ENCODE peak calls at places on chromosome 11, in four cellular contexts. M, V, H and Y are unnamed samples. For H3K27me3, the result is how much of the 10 kb centered on the place peaks cover.

GRCh38 chr11:34671946-34672345 is 51.1 kb downstream of the EHF start:
- DNase-seq in M (no peak), V (no peak), H (no peak), Y (no peak)

GRCh38 chr11:121291896-121292502 is 572 bp upstream of the SC5D start:
- DNase-seq in M (no peak), V (no peak), H (peak), Y (no peak)

GRCh38 chr11:111531156-111531555 is 9.4 kb upstream of the LAYN start:
- DNase-seq in M (no peak), V (no peak), H (no peak), Y (no peak)

GRCh38 chr11:98601181-98601773 is 419.5 kb upstream of the CNTN5 start:
- DNase-seq in M (no peak), V (no peak), H (no peak), Y (no peak)

GRCh38 chr11:76885390-76886097 is 24.8 kb downstream of the ACER3 start:
- DNase-seq in M (no peak), V (no peak), H (no peak), Y (peak)

GRCh38 chr11:66391322-66391721 is 19.8 kb upstream of the SLC29A2 start:
- DNase-seq in M (no peak), V (no peak), H (no peak), Y (no peak)

GRCh38 chr11:2891291-2891690 is 5.7 kb upstream of the CDKN1C start:
- DNase-seq in M (no peak), V (peak), H (no peak), Y (no peak)

GRCh38 chr11:78039919-78040671 is 17.0 kb upstream of the KCTD14 start:
- DNase-seq in M (no peak), V (no peak), H (no peak), Y (peak)

GRCh38 chr11:1304376-1304775 is 5.1 kb downstream of the TOLLIP start:
- DNase-seq in M (no peak), V (no peak), H (no peak), Y (no peak)

GRCh38 chr11:127023991-127024390 is 23.4 kb upstream of the KIRREL3 start:
- DNase-seq in M (no peak), V (no peak), H (no peak), Y (no peak)

GRCh38 chr11:44116433-44116832 is 21.0 kb downstream of the EXT2 start:
- DNase-seq in M (no peak), V (no peak), H (no peak), Y (no peak)

GRCh38 chr11:28759311-28759710 is 651.1 kb downstream of the METTL15 start:
- DNase-seq in M (no peak), V (no peak), H (no peak), Y (no peak)

GRCh38 chr11:134741453-134742227 is 329.6 kb upstream of the B3GAT1 start:
- DNase-seq in M (no peak), V (no peak), H (no peak), Y (peak)

GRCh38 chr11:28679795-28680194 is 571.6 kb downstream of the METTL15 start:
- DNase-seq in M (no peak), V (no peak), H (no peak), Y (no peak)

GRCh38 chr11:1260023-1260501 is 37.2 kb downstream of the MUC5B start:
- DNase-seq in M (peak), V (peak), H (no peak), Y (no peak)

GRCh38 chr11:10991372-10991771 is 133.5 kb upstream of the ZBED5 start:
- DNase-seq in M (no peak), V (no peak), H (no peak), Y (no peak)

GRCh38 chr11:10990637-10991036 is 132.8 kb upstream of the ZBED5 start:
- DNase-seq in M (no peak), V (no peak), H (no peak), Y (no peak)

GRCh38 chr11:10996678-10997077 is 138.8 kb upstream of the ZBED5 start:
- DNase-seq in M (no peak), V (no peak), H (no peak), Y (no peak)

GRCh38 chr11:10993186-10993585 is 135.3 kb upstream of the ZBED5 start:
- DNase-seq in M (no peak), V (no peak), H (no peak), Y (no peak)

GRCh38 chr11:10993640-10994039 is 135.8 kb upstream of the ZBED5 start:
- DNase-seq in M (no peak), V (no peak), H (no peak), Y (no peak)
- H3K27me3 ChIP-seq in M (under half), V (under half), H (under half), Y (under half)

GRCh38 chr11:82732734-82733443 is 775 bp downstream of the FAM181B start:
- DNase-seq in M (no peak), V (peak), H (no peak), Y (no peak)

GRCh38 chr11:82732348-82732733 is 1.3 kb downstream of the FAM181B start:
- DNase-seq in M (no peak), V (no peak), H (no peak), Y (no peak)

GRCh38 chr11:82733444-82734119 is at the start of gene FAM181B:
- DNase-seq in M (no peak), V (peak), H (peak), Y (no peak)

GRCh38 chr11:82730286-82730685 is 3.4 kb downstream of the FAM181B start:
- DNase-seq in M (no peak), V (no peak), H (no peak), Y (no peak)

GRCh38 chr11:82731691-82732277 is 1.9 kb downstream of the FAM181B start:
- DNase-seq in M (no peak), V (no peak), H (no peak), Y (no peak)
- H3K27me3 ChIP-seq in M (under half), V (half or more), H (half or more), Y (under half)

GRCh38 chr11:132300283-132300682 is 929.9 kb downstream of the NTM start:
- DNase-seq in M (no peak), V (peak), H (no peak), Y (no peak)
- H3K27me3 ChIP-seq in M (under half), V (under half), H (under half), Y (under half)

GRCh38 chr11:32550207-32550606 is 33.4 kb upstream of the EIF3M start:
- DNase-seq in M (no peak), V (no peak), H (no peak), Y (no peak)
- H3K27me3 ChIP-seq in M (under half), V (under half), H (under half), Y (under half)

DNA sequence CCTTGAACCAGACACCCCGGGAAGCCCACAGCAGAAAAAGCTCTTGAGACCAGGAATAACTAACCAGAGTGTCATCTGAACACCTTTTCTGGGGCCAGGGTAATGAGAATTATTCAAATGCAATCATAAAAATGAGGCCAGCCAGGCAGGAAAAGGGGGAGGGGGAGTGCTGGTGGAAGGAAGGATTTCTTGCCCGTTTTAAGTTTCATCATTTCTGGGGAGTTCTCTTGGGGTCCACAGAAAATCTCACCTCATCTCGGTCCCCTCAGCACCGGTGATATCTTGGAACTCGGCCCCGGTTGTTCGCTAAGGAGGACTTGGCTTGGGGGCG is 495 bp upstream of the PKNOX2 start:
- DNase-seq in M (no peak), V (no peak), H (no peak), Y (no peak)
- H3K27me3 ChIP-seq in M (under half), V (under half), H (under half), Y (under half)